ENCODE peak calls at places on chromosomes 13 and 19, in ten cellular contexts. V is GM23338, X is endothelial cell of umbilical vein, W is PC-9, I is PC-3, P is mammary epithelial cell, B is astrocyte, D is HCT116, A is GM12878, U is SK-N-SH. O is an unnamed sample.

GRCh38 chr19:10533656-10534386 is 9.9 kb upstream of the ATG4D start:
- DNase-seq in V (no peak), X (peak), W (no peak), I (no peak), P (peak), B (peak), D (no peak), A (no peak), U (no peak), O (no peak)

GRCh38 chr13:110319774-110320509 is 12.9 kb downstream of the COL4A2 start:
- DNase-seq in V (no peak), X (peak), W (peak), I (peak), P (peak), B (peak), D (peak), A (no peak), U (no peak), O (no peak)

GRCh38 chr19:58586131-58586765 is 13.1 kb upstream of the MZF1 start:
- DNase-seq in V (no peak), X (no peak), W (no peak), I (no peak), P (no peak), B (no peak), D (no peak), A (no peak), U (no peak), O (no peak)

GRCh38 chr13:113770441-113770840 is 11.4 kb downstream of the TMEM255B start:
- DNase-seq in V (no peak), X (no peak), W (no peak), I (no peak), P (no peak), B (no peak), D (no peak), A (no peak), U (no peak), O (no peak)

GRCh38 chr19:38932425-38933179 is 1.9 kb downstream of the MRPS12 start:
- DNase-seq in V (peak), X (peak), W (no peak), I (peak), P (no peak), B (peak), D (peak), A (no peak), U (no peak), O (peak)

GRCh38 chr19:11420429-11420893 is 1.3 kb upstream of the RGL3 start:
- DNase-seq in V (peak), X (no peak), W (no peak), I (no peak), P (no peak), B (no peak), D (no peak), A (no peak), U (no peak), O (peak)

GRCh38 chr13:33015275-33015674 is 948 bp upstream of the KL start:
- DNase-seq in V (peak), X (no peak), W (no peak), I (no peak), P (no peak), B (no peak), D (no peak), A (no peak), U (no peak), O (no peak)

GRCh38 chr13:47256618-47257017 is 359.8 kb upstream of the HTR2A start:
- DNase-seq in V (no peak), X (no peak), W (no peak), I (peak), P (peak), B (peak), D (no peak), A (no peak), U (no peak), O (no peak)

GRCh38 chr13:28177877-28178276 is 39.5 kb downstream of the PAN3 start:
- DNase-seq in V (no peak), X (no peak), W (no peak), I (no peak), P (no peak), B (no peak), D (no peak), A (no peak), U (no peak), O (no peak)

GRCh38 chr19:29539668-29540067 is 13.9 kb downstream of the VSTM2B start:
- DNase-seq in V (no peak), X (no peak), W (no peak), I (no peak), P (no peak), B (no peak), D (no peak), A (no peak), U (no peak), O (no peak)

GRCh38 chr13:102773441-102774209 is at the start of gene TEX30:
- DNase-seq in V (peak), X (peak), W (peak), I (peak), P (peak), B (peak), D (peak), A (peak), U (peak), O (peak)

GRCh38 chr13:109871018-109871370 is 84.6 kb upstream of the IRS2 start:
- DNase-seq in V (no peak), X (no peak), W (peak), I (peak), P (no peak), B (peak), D (no peak), A (no peak), U (no peak), O (no peak)

GRCh38 chr19:58117841-58118575 is 20.0 kb upstream of the ZSCAN18 start:
- DNase-seq in V (peak), X (no peak), W (no peak), I (no peak), P (no peak), B (no peak), D (no peak), A (no peak), U (peak), O (no peak)

GRCh38 chr13:42893346-42893745 is 98.7 kb downstream of the EPSTI1 start:
- DNase-seq in V (no peak), X (peak), W (no peak), I (peak), P (peak), B (peak), D (no peak), A (no peak), U (no peak), O (no peak)

GRCh38 chr13:114002771-114003321 is 29.0 kb upstream of the C13orf46 start:
- DNase-seq in V (no peak), X (no peak), W (no peak), I (no peak), P (no peak), B (no peak), D (no peak), A (no peak), U (no peak), O (no peak)

GRCh38 chr19:41575998-41576397 is at the start of gene CEACAM21:
- DNase-seq in V (no peak), X (no peak), W (no peak), I (no peak), P (no peak), B (no peak), D (no peak), A (no peak), U (no peak), O (no peak)

GRCh38 chr13:42174344-42175162 is 97.4 kb upstream of the AKAP11 start:
- DNase-seq in V (peak), X (peak), W (no peak), I (no peak), P (no peak), B (peak), D (no peak), A (no peak), U (no peak), O (no peak)

GRCh38 chr19:48867119-48867921 is 1.1 kb downstream of the PLEKHA4 start:
- DNase-seq in V (no peak), X (no peak), W (no peak), I (no peak), P (no peak), B (no peak), D (no peak), A (no peak), U (no peak), O (no peak)

GRCh38 chr13:37715606-37716015 is 117.0 kb upstream of the POSTN start:
- DNase-seq in V (no peak), X (peak), W (peak), I (peak), P (peak), B (peak), D (no peak), A (no peak), U (no peak), O (no peak)

GRCh38 chr19:20558011-20558410 is 7.6 kb downstream of the ZNF737 start:
- DNase-seq in V (peak), X (no peak), W (no peak), I (no peak), P (no peak), B (no peak), D (no peak), A (no peak), U (no peak), O (no peak)

GRCh38 chr13:36275190-36276002 is 22.2 kb downstream of the CCDC169 start:
- DNase-seq in V (peak), X (peak), W (no peak), I (peak), P (no peak), B (peak), D (no peak), A (no peak), U (peak), O (peak)

GRCh38 chr19:10625003-10625761 is at the start of gene SLC44A2:
- DNase-seq in V (peak), X (peak), W (peak), I (peak), P (peak), B (peak), D (peak), A (no peak), U (peak), O (peak)

GRCh38 chr13:113178070-113178895 is 19.8 kb downstream of the PROZ start:
- DNase-seq in V (no peak), X (peak), W (peak), I (peak), P (peak), B (peak), D (no peak), A (no peak), U (peak), O (no peak)

GRCh38 chr19:58386166-58386575 is 898 bp upstream of the RPS5 start:
- DNase-seq in V (no peak), X (no peak), W (no peak), I (no peak), P (no peak), B (no peak), D (no peak), A (no peak), U (no peak), O (no peak)

GRCh38 chr19:43779147-43779819 is 1.5 kb downstream of the KCNN4 start:
- DNase-seq in V (no peak), X (no peak), W (peak), I (no peak), P (peak), B (no peak), D (no peak), A (no peak), U (no peak), O (no peak)

GRCh38 chr13:113648218-113648615 is 9.8 kb downstream of the ATP4B start:
- DNase-seq in V (no peak), X (no peak), W (no peak), I (no peak), P (no peak), B (no peak), D (no peak), A (no peak), U (no peak), O (no peak)

GRCh38 chr13:90947976-90948375 is 399.5 kb upstream of the MIR17HG start:
- DNase-seq in V (no peak), X (no peak), W (no peak), I (peak), P (no peak), B (no peak), D (no peak), A (no peak), U (no peak), O (no peak)

GRCh38 chr13:107866007-107866665 is 349.2 kb downstream of the LIG4 start:
- DNase-seq in V (peak), X (peak), W (peak), I (peak), P (peak), B (peak), D (no peak), A (no peak), U (peak), O (peak)

GRCh38 chr13:79405501-79405830 is 589 bp downstream of the RBM26 start:
- DNase-seq in V (peak), X (peak), W (no peak), I (no peak), P (peak), B (no peak), D (no peak), A (no peak), U (no peak), O (no peak)

GRCh38 chr19:40217921-40218890 is at the start of gene TTC9B:
- DNase-seq in V (peak), X (no peak), W (no peak), I (no peak), P (peak), B (no peak), D (no peak), A (no peak), U (peak), O (peak)

GRCh38 chr19:42465827-42466280 is 23.1 kb upstream of the CXCL17 start:
- DNase-seq in V (no peak), X (no peak), W (no peak), I (no peak), P (no peak), B (no peak), D (no peak), A (peak), U (no peak), O (no peak)

GRCh38 chr13:26658972-26659371 is 101.5 kb downstream of the WASF3 start:
- DNase-seq in V (no peak), X (no peak), W (no peak), I (no peak), P (no peak), B (no peak), D (no peak), A (no peak), U (no peak), O (no peak)

GRCh38 chr13:50140742-50141659 is 125.8 kb downstream of the KCNRG start:
- DNase-seq in V (peak), X (no peak), W (no peak), I (no peak), P (no peak), B (no peak), D (no peak), A (no peak), U (no peak), O (peak)

GRCh38 chr19:17098326-17098725 is 22.7 kb downstream of the MYO9B start:
- DNase-seq in V (no peak), X (no peak), W (no peak), I (no peak), P (no peak), B (no peak), D (no peak), A (no peak), U (no peak), O (no peak)

GRCh38 chr19:30719991-30720329 is 347.8 kb downstream of the ZNF536 start:
- DNase-seq in V (peak), X (no peak), W (no peak), I (no peak), P (peak), B (no peak), D (no peak), A (no peak), U (peak), O (no peak)

GRCh38 chr19:53432088-53432661 is 391 bp downstream of the ZNF761 start:
- DNase-seq in V (peak), X (peak), W (no peak), I (peak), P (peak), B (no peak), D (no peak), A (no peak), U (peak), O (peak)

GRCh38 chr19:54795763-54796162 is 7.6 kb upstream of the KIR2DL4 start:
- DNase-seq in V (no peak), X (no peak), W (no peak), I (no peak), P (no peak), B (no peak), D (no peak), A (no peak), U (no peak), O (no peak)

GRCh38 chr19:54791476-54791875 is 11.9 kb upstream of the KIR2DL4 start:
- DNase-seq in V (no peak), X (no peak), W (no peak), I (no peak), P (no peak), B (no peak), D (no peak), A (no peak), U (no peak), O (no peak)

GRCh38 chr19:54790711-54791110 is 12.7 kb upstream of the KIR2DL4 start:
- DNase-seq in V (no peak), X (no peak), W (no peak), I (no peak), P (no peak), B (no peak), D (no peak), A (no peak), U (no peak), O (no peak)

GRCh38 chr19:54792814-54793213 is 10.6 kb upstream of the KIR2DL4 start:
- DNase-seq in V (no peak), X (no peak), W (no peak), I (no peak), P (no peak), B (no peak), D (no peak), A (peak), U (no peak), O (no peak)
- H2AFZ ChIP-seq in V (no peak), X (no peak), W (no peak), I (no peak), P (no peak), B (no peak), D (no peak), A (peak), U (no peak), O (no peak)

DNA sequence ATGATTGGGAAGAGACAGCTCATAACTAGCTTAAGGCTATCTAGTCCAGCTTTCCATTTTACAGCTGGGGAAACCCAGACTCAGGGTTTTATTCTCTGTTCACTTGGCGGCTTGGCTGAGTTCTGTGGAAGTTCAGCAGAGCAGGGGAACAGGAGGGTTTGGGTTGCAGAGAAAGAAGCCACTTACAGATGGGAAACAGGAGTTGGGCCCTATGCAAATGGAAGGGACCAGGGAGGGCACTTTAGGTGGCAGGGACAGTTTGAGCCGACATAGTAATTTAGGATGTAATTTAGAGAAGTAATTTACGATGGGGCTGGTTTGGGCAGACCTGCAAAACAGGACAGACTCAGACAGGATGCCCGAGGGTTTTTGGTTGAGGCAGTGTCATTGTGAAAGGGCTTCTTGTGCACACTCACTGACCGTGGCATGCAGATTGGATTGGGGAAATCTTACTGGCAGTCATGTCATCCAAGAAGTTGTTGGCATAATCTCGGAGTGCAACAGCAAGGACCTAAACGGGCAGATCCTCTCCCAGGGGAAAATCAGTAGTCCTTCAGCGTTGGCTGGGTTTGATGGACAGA is 47.3 kb upstream of the GPR183 start:
- DNase-seq in V (no peak), X (no peak), W (no peak), I (peak), P (peak), B (no peak), D (no peak), A (peak), U (no peak), O (no peak)
- H3K27ac ChIP-seq in V (no peak), X (no peak), W (no peak), I (no peak), P (no peak), B (no peak), D (no peak), A (peak), U (peak), O (no peak)

GRCh38 chr19:8321067-8321759 is at the start of the genes NDUFA7 and RPS28:
- DNase-seq in V (peak), X (peak), W (peak), I (peak), P (peak), B (peak), D (peak), A (peak), U (peak), O (peak)
- TF ChIP-seq CTCF in V (peak), X (peak), W (peak), I (peak), P (peak), B (no peak), D (no peak), A (peak), U (no peak), O (peak)

DNA sequence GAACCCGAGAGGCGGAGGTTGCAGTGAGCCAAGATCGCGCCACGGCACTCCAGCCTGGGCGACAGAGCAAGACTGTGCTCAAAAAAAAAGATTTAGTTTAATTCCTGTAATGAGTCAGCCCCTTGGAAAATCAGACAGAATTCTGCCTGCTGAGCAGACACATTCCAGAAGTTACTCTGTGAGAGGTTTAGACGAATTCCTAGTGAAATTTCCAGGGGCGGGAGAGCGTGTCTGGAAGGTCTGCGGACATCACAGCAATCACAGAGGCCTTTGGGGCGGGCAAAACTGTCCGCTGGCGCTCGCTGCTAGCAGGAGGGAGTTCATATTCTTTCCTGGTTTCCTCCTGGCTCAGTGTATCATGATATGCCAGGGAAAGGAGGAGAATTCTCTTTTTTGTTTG is 17.5 kb downstream of the MISP start:
- DNase-seq in V (no peak), X (no peak), W (peak), I (no peak), P (no peak), B (peak), D (no peak), A (no peak), U (no peak), O (no peak)
- H2AFZ ChIP-seq in V (no peak), X (no peak), W (no peak), I (no peak), P (no peak), B (peak), D (no peak), A (no peak), U (no peak), O (no peak)

DNA sequence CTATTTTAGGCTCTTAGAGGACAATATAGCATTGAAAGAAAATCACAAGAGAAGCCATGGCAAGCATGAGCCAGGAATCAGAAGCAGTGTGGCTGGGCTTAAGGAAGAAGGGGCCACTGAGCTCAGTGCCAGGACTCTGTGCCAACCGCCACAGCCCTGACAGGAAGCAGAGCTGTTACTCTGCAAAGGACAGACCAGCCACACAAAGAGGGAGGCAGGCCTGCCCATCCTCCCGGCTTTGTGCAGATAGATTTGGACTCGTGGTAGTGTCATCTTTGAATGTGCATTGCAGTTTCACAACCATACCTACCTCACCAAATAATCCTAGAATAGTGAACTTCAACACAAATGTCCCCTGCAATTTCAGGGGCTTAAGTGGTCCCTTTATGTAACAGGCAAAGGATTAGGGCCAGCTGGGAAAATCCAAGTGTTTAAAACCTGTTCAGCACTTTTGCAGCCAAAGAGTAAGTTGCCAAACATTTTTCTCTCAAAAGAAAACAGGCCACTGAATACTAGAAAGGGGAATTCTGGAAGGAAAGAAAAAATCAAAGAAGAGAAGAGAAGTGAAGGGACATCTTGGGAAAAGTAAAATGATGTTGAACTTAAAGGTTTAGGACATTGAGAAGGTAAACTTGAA is 55.1 kb upstream of the CLDN10 start:
- DNase-seq in V (no peak), X (peak), W (no peak), I (no peak), P (no peak), B (no peak), D (no peak), A (no peak), U (peak), O (no peak)
- H3K27ac ChIP-seq in V (no peak), X (no peak), W (no peak), I (no peak), P (no peak), B (no peak), D (no peak), A (no peak), U (peak), O (no peak)